ENCODE peak calls at places on chromosomes 7 and 10, in six cellular contexts. E, O, B, N, Z and C are unnamed samples.

GRCh38 chr7:104914427-104914826 is 99.6 kb upstream of the KMT2E start:
- DNase-seq in E (no peak), O (no peak), B (no peak), N (peak), Z (no peak), C (no peak)

GRCh38 chr7:7254908-7255307 is 72.6 kb downstream of the C1GALT1 start:
- DNase-seq in E (no peak), O (no peak), B (no peak), N (no peak), Z (no peak), C (no peak)

GRCh38 chr7:148893071-148893470 is 9.0 kb upstream of the EZH2 start:
- DNase-seq in E (no peak), O (no peak), B (no peak), N (no peak), Z (no peak), C (no peak)

GRCh38 chr7:76037310-76037709 is 10.5 kb downstream of the STYXL1 start:
- DNase-seq in E (no peak), O (no peak), B (peak), N (peak), Z (no peak), C (no peak)

GRCh38 chr10:28072573-28072972 is 73.7 kb upstream of the ODAD2 start:
- DNase-seq in E (no peak), O (no peak), B (no peak), N (no peak), Z (no peak), C (no peak)

GRCh38 chr10:58384095-58384494 is 1.1 kb upstream of the TFAM start:
- DNase-seq in E (no peak), O (no peak), B (no peak), N (no peak), Z (no peak), C (no peak)

GRCh38 chr7:77337456-77337990 is 78.6 kb downstream of the GSAP start:
- DNase-seq in E (no peak), O (no peak), B (no peak), N (no peak), Z (no peak), C (no peak)

GRCh38 chr7:96224682-96225081 is 97.2 kb downstream of the SLC25A13 start:
- DNase-seq in E (no peak), O (no peak), B (no peak), N (no peak), Z (peak), C (no peak)

GRCh38 chr10:26729395-26729794 is 31.9 kb downstream of the PDSS1 start:
- DNase-seq in E (no peak), O (no peak), B (no peak), N (no peak), Z (no peak), C (no peak)

GRCh38 chr10:15802375-15802949 is 57.8 kb downstream of the MINDY3 start:
- DNase-seq in E (no peak), O (no peak), B (no peak), N (no peak), Z (peak), C (no peak)

GRCh38 chr7:44631458-44632115 is 25.2 kb downstream of the OGDH start:
- DNase-seq in E (no peak), O (no peak), B (no peak), N (no peak), Z (no peak), C (no peak)

GRCh38 chr7:158266817-158267736 is 320.5 kb downstream of the PTPRN2 start:
- DNase-seq in E (peak), O (peak), B (no peak), N (no peak), Z (no peak), C (no peak)

GRCh38 chr7:69374036-69374420 is 224.2 kb upstream of the AUTS2 start:
- DNase-seq in E (no peak), O (no peak), B (no peak), N (no peak), Z (no peak), C (no peak)

GRCh38 chr10:74831518-74832120 is 5.2 kb downstream of the KAT6B start:
- DNase-seq in E (no peak), O (no peak), B (no peak), N (no peak), Z (no peak), C (no peak)

GRCh38 chr10:77637474-77637985 is at the start of gene KCNMA1:
- DNase-seq in E (peak), O (peak), B (no peak), N (peak), Z (peak), C (no peak)

GRCh38 chr10:28677889-28678686 is 767 bp downstream of the BAMBI start:
- DNase-seq in E (peak), O (peak), B (no peak), N (peak), Z (peak), C (no peak)

GRCh38 chr7:103752995-103753394 is 236.5 kb downstream of the RELN start:
- DNase-seq in E (no peak), O (no peak), B (no peak), N (no peak), Z (no peak), C (no peak)

GRCh38 chr7:86884152-86884551 is 175.3 kb downstream of the ELAPOR2 start:
- DNase-seq in E (no peak), O (no peak), B (no peak), N (no peak), Z (no peak), C (no peak)

GRCh38 chr7:44531421-44532380 is 9.4 kb downstream of the NPC1L1 start:
- DNase-seq in E (no peak), O (no peak), B (no peak), N (no peak), Z (no peak), C (no peak)

GRCh38 chr10:122911889-122912484 is 1.6 kb downstream of the FAM24A start:
- DNase-seq in E (peak), O (no peak), B (no peak), N (peak), Z (peak), C (peak)

GRCh38 chr10:97542169-97543024 is 30.2 kb upstream of the ANKRD2 start:
- DNase-seq in E (peak), O (peak), B (peak), N (peak), Z (peak), C (peak)

GRCh38 chr7:155644971-155645509 is 579 bp downstream of the RBM33 start:
- DNase-seq in E (peak), O (no peak), B (no peak), N (no peak), Z (peak), C (peak)

GRCh38 chr10:75432176-75432575 is 752 bp downstream of the LRMDA start:
- DNase-seq in E (no peak), O (no peak), B (no peak), N (peak), Z (no peak), C (no peak)

GRCh38 chr7:140542226-140542625 is 62.9 kb upstream of the MKRN1 start:
- DNase-seq in E (no peak), O (peak), B (no peak), N (no peak), Z (no peak), C (peak)

GRCh38 chr10:488081-488932 is 201.2 kb downstream of the DIP2C start:
- DNase-seq in E (no peak), O (no peak), B (no peak), N (no peak), Z (no peak), C (peak)

GRCh38 chr10:80437227-80437626 is 16.9 kb upstream of the TSPAN14 start:
- DNase-seq in E (no peak), O (peak), B (no peak), N (no peak), Z (no peak), C (no peak)

GRCh38 chr7:80781146-80781545 is 137.7 kb downstream of the SEMA3C start:
- DNase-seq in E (no peak), O (no peak), B (no peak), N (no peak), Z (no peak), C (no peak)

GRCh38 chr7:130352335-130353074 is 7.9 kb downstream of the CPA5 start:
- DNase-seq in E (no peak), O (no peak), B (no peak), N (no peak), Z (peak), C (no peak)
- H3K4me3 ChIP-seq in E (no peak), O (no peak), B (no peak), N (no peak), Z (no peak), C (peak)

GRCh38 chr7:151013356-151013727 is 11.0 kb downstream of the ATG9B start:
- DNase-seq in E (no peak), O (no peak), B (no peak), N (no peak), Z (no peak), C (no peak)
- H3K4me3 ChIP-seq in E (no peak), O (no peak), B (peak), N (no peak), Z (peak), C (no peak)

GRCh38 chr7:27164381-27165088 is 802 bp downstream of the HOXA9 start:
- DNase-seq in E (peak), O (peak), B (no peak), N (no peak), Z (no peak), C (no peak)
- H3K4me3 ChIP-seq in E (peak), O (no peak), B (peak), N (no peak), Z (no peak), C (peak)

GRCh38 chr10:133390597-133391248 is 3.2 kb upstream of the MTG1 start:
- DNase-seq in E (no peak), O (no peak), B (no peak), N (no peak), Z (no peak), C (no peak)
- H3K4me3 ChIP-seq in E (no peak), O (no peak), B (no peak), N (no peak), Z (no peak), C (no peak)

DNA sequence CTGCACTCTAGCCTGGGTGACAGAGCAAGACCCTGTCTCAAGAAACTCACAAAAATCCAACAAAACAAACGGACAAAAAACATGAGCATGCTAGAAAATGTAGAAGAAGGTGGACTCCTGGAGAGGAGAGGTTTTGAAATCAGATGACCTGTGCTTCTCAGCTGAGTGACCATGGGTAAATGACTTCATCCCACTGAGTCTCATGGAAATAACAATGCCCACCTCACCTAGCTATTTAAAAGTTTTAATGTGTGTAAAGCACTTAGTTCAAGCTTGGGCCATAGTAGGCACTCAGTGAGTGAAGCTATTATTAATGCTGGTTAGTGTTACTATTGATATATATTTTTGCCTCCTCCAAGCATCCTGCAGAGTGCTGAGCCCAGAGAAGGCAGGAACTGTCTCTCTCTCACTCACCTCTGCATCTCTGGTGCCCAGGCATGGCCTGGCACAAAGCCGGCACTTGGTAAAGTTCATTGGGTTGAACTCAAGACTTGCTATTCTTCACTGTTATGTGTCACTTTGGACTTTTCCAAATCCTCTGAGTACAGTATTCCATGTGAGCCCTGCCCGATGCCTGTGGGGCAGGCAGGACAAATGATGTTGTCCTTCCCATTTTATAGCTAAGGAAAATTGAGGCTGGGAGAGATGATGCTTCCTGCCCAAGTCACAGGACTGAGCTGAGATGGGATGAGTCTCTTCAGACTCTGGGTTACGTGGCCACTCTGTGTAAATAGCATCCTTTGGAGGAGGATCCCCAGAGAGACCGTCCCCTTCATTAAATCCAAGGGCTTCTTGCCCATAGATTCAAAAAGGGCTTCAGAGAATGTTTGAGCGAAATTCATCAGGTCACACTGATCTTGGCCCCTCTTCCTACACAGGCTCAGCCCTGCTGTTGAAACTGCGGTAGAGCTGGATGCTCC is 81.4 kb upstream of the EMX2 start:
- DNase-seq in E (no peak), O (no peak), B (peak), N (no peak), Z (no peak), C (no peak)
- H3K4me3 ChIP-seq in E (no peak), O (no peak), B (no peak), N (no peak), Z (no peak), C (no peak)

DNA sequence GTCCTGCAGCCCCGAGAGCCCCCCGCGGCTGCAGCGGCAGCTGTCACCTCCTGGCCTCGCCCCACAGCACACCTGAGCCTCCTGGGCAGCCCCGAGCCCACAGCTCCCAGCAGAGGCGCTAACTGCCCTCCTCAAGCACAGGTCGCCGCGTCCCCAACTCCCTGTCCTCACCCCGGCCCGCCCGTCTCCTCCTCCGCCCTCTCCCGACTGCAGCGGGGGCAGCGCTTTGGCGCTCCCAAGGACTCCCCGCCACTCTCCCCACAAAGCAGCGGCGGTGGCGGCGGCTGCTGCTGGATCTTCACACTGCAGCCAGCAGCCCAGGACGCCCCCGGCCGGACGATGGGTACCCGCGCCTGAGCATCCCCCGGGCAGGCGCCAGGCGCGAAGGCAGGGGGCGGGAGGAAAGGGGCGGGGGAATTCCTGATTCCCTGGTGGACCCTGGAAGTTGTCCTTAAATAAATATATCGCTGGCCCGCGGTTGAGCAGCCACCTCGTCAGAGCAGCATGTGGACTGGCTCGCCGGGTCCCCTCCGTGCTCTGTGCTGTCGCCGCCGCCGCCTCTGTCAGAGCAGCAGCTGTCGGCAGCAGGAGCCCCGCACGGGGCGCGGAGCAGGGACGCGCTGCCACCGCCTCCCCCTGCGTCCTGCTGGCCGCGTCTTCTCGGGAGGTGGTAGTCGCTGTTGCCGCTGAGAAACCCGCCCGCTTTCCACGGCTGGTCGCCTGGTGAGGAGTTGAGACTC is at the start of gene ZNF804B:
- DNase-seq in E (no peak), O (peak), B (no peak), N (peak), Z (no peak), C (no peak)
- H3K4me3 ChIP-seq in E (no peak), O (peak), B (no peak), N (peak), Z (no peak), C (peak)

DNA sequence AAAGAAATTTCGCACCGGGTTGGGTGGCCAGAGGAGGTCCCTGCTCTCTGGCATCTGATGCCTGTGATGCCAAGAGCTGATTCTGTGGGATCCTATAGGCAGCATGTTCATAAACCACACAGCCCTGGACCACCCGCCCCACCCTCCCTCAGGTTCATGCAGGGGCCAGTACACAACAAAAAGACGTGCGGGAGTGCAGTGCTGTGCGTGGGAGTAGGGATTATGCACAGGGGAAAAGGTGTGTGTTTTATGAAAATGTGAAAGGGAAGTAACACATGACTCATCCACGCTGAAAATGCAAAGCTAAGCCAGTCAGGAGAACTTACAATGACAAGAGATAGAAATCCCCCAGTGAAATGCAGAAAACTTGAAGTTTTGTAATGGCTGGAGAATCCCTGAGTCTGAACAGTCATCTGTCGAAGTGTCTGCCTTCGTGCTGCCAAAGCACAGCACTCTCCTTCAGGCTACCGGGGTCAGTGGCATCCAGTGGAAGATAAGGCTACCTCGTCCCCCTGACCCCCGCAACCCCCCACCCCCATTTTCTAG is 1.1 kb downstream of the KIAA1217 start:
- DNase-seq in E (no peak), O (no peak), B (no peak), N (no peak), Z (peak), C (no peak)
- H3K4me3 ChIP-seq in E (no peak), O (peak), B (peak), N (no peak), Z (peak), C (peak)